ENCODE peak calls at places on chromosome 16, in seven cellular contexts. S is CD8-positive, alpha-beta T cell; K is thoracic aorta; F is AG04449; Q is fibroblast of pulmonary artery; A is left ventricle myocardium inferior; H is spleen. I is an unnamed sample.

GRCh38 chr16:68265078-68265925 is 976 bp downstream of the SLC7A6 start:
- DNase-seq in S (no peak), K (no peak), F (peak), Q (peak), A (peak), H (no peak), I (peak)

GRCh38 chr16:83627996-83628395 is 179.8 kb upstream of the HSBP1 start:
- DNase-seq in S (no peak), K (no peak), F (no peak), Q (no peak), A (no peak), H (no peak), I (no peak)

GRCh38 chr16:89499767-89500166 is 8.4 kb upstream of the SPG7 start:
- DNase-seq in S (no peak), K (no peak), F (no peak), Q (no peak), A (no peak), H (no peak), I (no peak)

GRCh38 chr16:57764341-57765159 is 29.0 kb downstream of the KATNB1 start:
- DNase-seq in S (no peak), K (no peak), F (peak), Q (peak), A (no peak), H (no peak), I (no peak)

GRCh38 chr16:68235882-68236803 is at the start of gene ESRP2:
- DNase-seq in S (peak), K (no peak), F (no peak), Q (no peak), A (no peak), H (peak), I (peak)

GRCh38 chr16:20866161-20866772 is 33.9 kb downstream of the DCUN1D3 start:
- DNase-seq in S (no peak), K (peak), F (peak), Q (peak), A (no peak), H (no peak), I (no peak)

GRCh38 chr16:75148311-75149195 is at the start of gene ZFP1:
- DNase-seq in S (peak), K (peak), F (peak), Q (peak), A (peak), H (peak), I (peak)

GRCh38 chr16:67893791-67894399 is 841 bp downstream of the PSKH1 start:
- DNase-seq in S (no peak), K (no peak), F (no peak), Q (no peak), A (no peak), H (no peak), I (no peak)

GRCh38 chr16:67198238-67198734 is 645 bp upstream of the ELMO3 start:
- DNase-seq in S (no peak), K (no peak), F (no peak), Q (no peak), A (no peak), H (no peak), I (peak)

GRCh38 chr16:88376053-88376834 is 6.5 kb upstream of the ZNF469 start:
- DNase-seq in S (no peak), K (no peak), F (no peak), Q (no peak), A (peak), H (peak), I (no peak)

DNA sequence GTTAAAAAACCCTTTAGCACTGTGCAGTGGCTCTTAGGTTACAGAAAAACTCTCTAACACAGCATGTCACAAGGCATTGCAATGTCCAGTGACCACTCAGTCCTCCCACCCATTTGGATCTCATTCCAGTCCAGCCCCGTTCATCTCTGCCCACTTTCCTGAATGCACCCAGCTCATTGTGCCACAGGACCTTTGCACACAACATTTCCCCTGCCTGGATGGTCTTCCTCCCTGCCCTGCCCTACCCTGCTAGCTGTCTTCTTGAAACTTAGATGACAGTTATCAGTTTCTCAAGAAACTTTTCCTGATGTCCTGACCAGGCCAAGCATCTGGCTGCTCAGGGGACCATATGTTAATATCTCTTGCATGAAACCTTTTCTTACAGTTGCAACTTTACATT is 67.2 kb downstream of the WWP2 start:
- DNase-seq in S (no peak), K (no peak), F (no peak), Q (no peak), A (no peak), H (no peak), I (no peak)
- TF ChIP-seq CTCF in S (no peak), K (no peak), F (no peak), Q (no peak), A (no peak), H (no peak), I (no peak)

GRCh38 chr16:27181020-27181419 is 22.3 kb upstream of the KDM8 start:
- DNase-seq in S (no peak), K (no peak), F (no peak), Q (no peak), A (no peak), H (no peak), I (no peak)
- TF ChIP-seq CTCF in S (no peak), K (no peak), F (no peak), Q (peak), A (no peak), H (no peak), I (no peak)

GRCh38 chr16:85029413-85029794 is 1.8 kb downstream of the KIAA0513 start:
- DNase-seq in S (peak), K (no peak), F (no peak), Q (no peak), A (no peak), H (no peak), I (peak)

GRCh38 chr16:85028638-85029412 is 1.2 kb downstream of the KIAA0513 start:
- DNase-seq in S (peak), K (no peak), F (no peak), Q (no peak), A (no peak), H (peak), I (peak)

GRCh38 chr16:85026696-85027095 is 899 bp upstream of the KIAA0513 start:
- DNase-seq in S (no peak), K (no peak), F (no peak), Q (no peak), A (no peak), H (no peak), I (no peak)

GRCh38 chr16:85027349-85027967 is at the start of gene KIAA0513:
- DNase-seq in S (peak), K (peak), F (no peak), Q (peak), A (peak), H (peak), I (peak)

DNA sequence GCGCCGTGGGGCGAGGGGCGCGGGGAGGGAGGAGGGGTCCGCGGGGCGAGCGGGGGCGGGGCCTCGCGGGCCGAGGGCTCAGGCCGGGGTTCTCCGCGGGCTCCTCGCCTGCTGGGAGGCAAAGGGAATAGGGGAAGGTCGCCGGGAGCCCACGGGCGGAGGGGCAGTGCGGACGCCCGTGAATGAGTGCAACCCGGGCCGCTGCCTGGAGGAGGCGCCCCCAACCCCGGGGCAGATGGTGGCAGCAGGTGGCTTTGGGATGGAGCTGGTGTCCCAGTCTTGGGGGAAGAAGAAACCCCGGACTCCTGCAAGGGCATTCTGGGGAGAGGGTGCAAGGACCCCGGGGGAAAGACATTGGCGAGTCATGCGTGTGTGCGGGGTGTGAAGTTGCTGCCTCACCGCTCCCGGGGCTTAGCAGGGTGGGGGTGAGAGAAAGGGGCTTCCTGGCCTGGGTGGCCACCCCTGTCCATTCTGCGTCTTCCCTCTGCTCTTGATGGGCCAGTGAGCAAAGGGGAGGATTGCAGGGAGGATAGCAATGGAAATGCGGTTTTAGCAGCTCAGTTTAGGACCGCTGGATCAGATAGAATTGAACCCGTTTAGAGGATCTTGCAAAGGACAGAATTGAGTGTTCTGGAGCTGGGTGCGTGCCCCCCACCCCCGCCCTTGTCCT is 508 bp downstream of the KIAA0513 start:
- DNase-seq in S (no peak), K (no peak), F (no peak), Q (no peak), A (no peak), H (no peak), I (no peak)
- TF ChIP-seq CTCF in S (no peak), K (peak), F (peak), Q (no peak), A (peak), H (no peak), I (no peak)

GRCh38 chr16:23712976-23713375 is at the start of gene ERN2:
- DNase-seq in S (no peak), K (no peak), F (no peak), Q (no peak), A (no peak), H (peak), I (no peak)
- TF ChIP-seq CTCF in S (no peak), K (no peak), F (no peak), Q (no peak), A (no peak), H (no peak), I (no peak)

GRCh38 chr16:85675528-85675927 is 13.2 kb downstream of the GINS2 start:
- DNase-seq in S (no peak), K (no peak), F (no peak), Q (peak), A (no peak), H (no peak), I (no peak)

GRCh38 chr16:85676466-85676865 is 12.3 kb downstream of the GINS2 start:
- DNase-seq in S (no peak), K (no peak), F (no peak), Q (no peak), A (no peak), H (peak), I (no peak)

GRCh38 chr16:85678821-85679220 is 9.9 kb downstream of the GINS2 start:
- DNase-seq in S (no peak), K (no peak), F (no peak), Q (no peak), A (no peak), H (peak), I (no peak)

GRCh38 chr16:85678016-85678415 is 10.7 kb downstream of the GINS2 start:
- DNase-seq in S (no peak), K (no peak), F (no peak), Q (no peak), A (no peak), H (peak), I (no peak)

GRCh38 chr16:85677383-85677967 is 11.3 kb downstream of the GINS2 start:
- DNase-seq in S (no peak), K (no peak), F (no peak), Q (no peak), A (no peak), H (peak), I (no peak)
- TF ChIP-seq CTCF in S (no peak), K (no peak), F (no peak), Q (no peak), A (no peak), H (no peak), I (no peak)

GRCh38 chr16:17392857-17393421 is 77.8 kb downstream of the XYLT1 start:
- DNase-seq in S (no peak), K (no peak), F (no peak), Q (no peak), A (no peak), H (no peak), I (no peak)

GRCh38 chr16:17396762-17397498 is 73.8 kb downstream of the XYLT1 start:
- DNase-seq in S (no peak), K (no peak), F (no peak), Q (peak), A (no peak), H (no peak), I (peak)

GRCh38 chr16:17397499-17397891 is 73.3 kb downstream of the XYLT1 start:
- DNase-seq in S (no peak), K (no peak), F (no peak), Q (peak), A (no peak), H (no peak), I (no peak)

GRCh38 chr16:17392127-17392856 is 78.5 kb downstream of the XYLT1 start:
- DNase-seq in S (no peak), K (no peak), F (no peak), Q (no peak), A (no peak), H (no peak), I (no peak)

DNA sequence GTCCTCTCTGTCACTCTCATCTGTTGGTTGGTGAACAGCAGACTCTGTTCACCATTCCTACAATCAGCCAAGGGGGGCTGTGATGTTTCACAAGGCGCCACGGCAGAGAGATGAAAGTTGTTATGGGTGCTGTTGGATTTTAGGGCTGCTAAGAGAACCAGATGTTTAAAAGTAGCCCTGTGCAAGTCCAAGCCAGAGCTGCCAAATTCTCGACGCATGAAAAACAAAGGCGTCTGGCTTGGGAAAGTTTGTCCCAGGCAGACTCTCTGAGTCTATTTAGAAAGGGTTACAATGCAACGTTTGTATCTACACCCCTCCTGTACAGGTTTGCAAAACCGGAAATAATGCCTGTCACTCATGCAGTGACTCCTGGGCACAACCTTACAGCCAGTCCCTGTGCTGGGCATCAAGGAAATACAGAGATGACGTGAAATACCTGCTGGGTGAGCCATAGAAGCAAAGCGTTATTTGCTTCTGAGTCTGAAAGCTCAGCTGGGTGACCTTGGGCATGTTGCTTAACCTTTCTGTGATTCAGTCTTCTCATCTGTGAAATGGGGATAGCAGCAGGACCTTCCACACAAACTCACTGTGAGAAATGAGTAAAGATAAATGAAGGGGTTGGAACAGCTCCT is 74.8 kb downstream of the XYLT1 start:
- DNase-seq in S (no peak), K (no peak), F (no peak), Q (peak), A (no peak), H (no peak), I (no peak)
- TF ChIP-seq CTCF in S (no peak), K (no peak), F (no peak), Q (no peak), A (no peak), H (no peak), I (no peak)

I was measured in prostate gland.